ENCODE peak calls at places on chromosomes 6 and 20, in five cellular contexts. G, D, N, K and M are unnamed samples.

GRCh38 chr6:108497883-108498282 is 62.8 kb upstream of the FOXO3 start:
- DNase-seq in G (no peak), D (no peak), N (peak; percentile 4), K (no peak), M (no peak)

GRCh38 chr6:149436647-149437046 is 36.6 kb downstream of the SUMO4 start:
- DNase-seq in D (no peak), G (peak; percentile 64), K (no peak), N (no peak), M (no peak)

GRCh38 chr6:157822221-157823000 is 635 bp upstream of the SNX9 start:
- DNase-seq in G (no peak), D (no peak), N (peak; percentile 12), K (peak; percentile 67), M (no peak)

GRCh38 chr20:26209171-26209941 is 512.7 kb upstream of the ZNF337 start:
- DNase-seq in K (no peak), D (no peak), G (peak; percentile 87), N (no peak), M (no peak)

GRCh38 chr6:156795825-156796224 is 18.6 kb downstream of the ARID1B start:
- DNase-seq in N (no peak), D (no peak), G (peak; percentile 17), K (no peak), M (no peak)

GRCh38 chr6:133764011-133764812 is 124.7 kb upstream of the TCF21 start:
- DNase-seq in N (no peak), D (no peak), G (no peak), K (no peak), M (no peak)

GRCh38 chr6:68628156-68628555 is 6.9 kb upstream of the ADGRB3 start:
- DNase-seq in G (no peak), D (no peak), K (no peak), N (no peak), M (no peak)

GRCh38 chr6:117514655-117515054 is 32.2 kb downstream of the DCBLD1 start:
- DNase-seq in K (no peak), D (no peak), N (no peak), G (no peak), M (no peak)

GRCh38 chr20:2244993-2245392 is 50.8 kb upstream of the TGM3 start:
- DNase-seq in G (no peak), N (no peak), K (no peak), D (no peak), M (no peak)
- TF ChIP-seq CTCF in G (no peak), N (no peak), K (no peak), D (no peak), M (no peak)

GRCh38 chr6:64477311-64477850 is 841.8 kb downstream of the PHF3 start:
- DNase-seq in K (no peak), G (no peak), N (no peak), D (no peak), M (no peak)
- TF ChIP-seq EP300 in K (no peak), G (no peak), N (no peak), D (no peak), M (no peak)

GRCh38 chr6:51062166-51062722 is 243.6 kb downstream of the TFAP2B start:
- DNase-seq in D (no peak), G (no peak), K (no peak), N (no peak), M (no peak)
- H3K4me3 ChIP-seq in D (no peak overlapping the region), G (no peak overlapping the region), K (no peak overlapping the region), N (no peak overlapping the region), M (no peak overlapping the region)

DNA sequence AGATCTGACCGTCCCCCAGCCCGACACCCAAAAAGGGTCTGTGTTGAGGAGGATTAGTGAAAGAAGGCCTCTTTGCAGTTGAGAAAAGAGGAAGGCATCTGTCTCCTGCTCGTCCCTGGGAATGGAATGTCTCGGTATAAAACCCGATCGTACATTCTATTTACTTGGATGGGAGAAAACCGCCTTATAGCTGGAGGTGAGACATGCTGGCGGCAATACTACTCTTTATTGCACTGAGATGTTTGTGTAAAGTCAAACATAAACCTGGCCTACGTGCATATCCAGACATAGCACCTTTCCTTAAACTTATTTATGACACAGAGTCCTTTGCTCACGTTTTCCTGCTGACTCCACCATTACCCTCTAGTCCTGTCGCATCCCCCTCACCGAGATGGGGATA is 4.5 kb downstream of the TDP2 start:
- DNase-seq in N (no peak), K (no peak), G (no peak), D (no peak), M (no peak)
- TF ChIP-seq CTCF in N (no peak), K (no peak), G (no peak), D (no peak), M (no peak)

GRCh38 chr20:10447028-10447427 is 11.9 kb downstream of the SLX4IP start:
- DNase-seq in N (peak; percentile 91), D (no peak), K (no peak), G (no peak), M (no peak)
- TF ChIP-seq EP300 in N (no peak), D (no peak), K (no peak), G (no peak), M (no peak)

GRCh38 chr6:3540253-3540820 is 83.5 kb upstream of the SLC22A23 start:
- DNase-seq in K (no peak), D (no peak), N (no peak), G (peak; percentile 41), M (peak; percentile 80)

GRCh38 chr6:3540980-3541379 is 84.1 kb upstream of the SLC22A23 start:
- DNase-seq in G (no peak), D (no peak), N (no peak), K (no peak), M (peak; percentile 72)

GRCh38 chr6:3538536-3538935 is 81.7 kb upstream of the SLC22A23 start:
- DNase-seq in G (no peak), N (no peak), K (no peak), D (no peak), M (peak; percentile 74)

GRCh38 chr6:3545156-3545555 is 88.3 kb upstream of the SLC22A23 start:
- DNase-seq in K (no peak), D (no peak), G (no peak), N (no peak), M (no peak)

DNA sequence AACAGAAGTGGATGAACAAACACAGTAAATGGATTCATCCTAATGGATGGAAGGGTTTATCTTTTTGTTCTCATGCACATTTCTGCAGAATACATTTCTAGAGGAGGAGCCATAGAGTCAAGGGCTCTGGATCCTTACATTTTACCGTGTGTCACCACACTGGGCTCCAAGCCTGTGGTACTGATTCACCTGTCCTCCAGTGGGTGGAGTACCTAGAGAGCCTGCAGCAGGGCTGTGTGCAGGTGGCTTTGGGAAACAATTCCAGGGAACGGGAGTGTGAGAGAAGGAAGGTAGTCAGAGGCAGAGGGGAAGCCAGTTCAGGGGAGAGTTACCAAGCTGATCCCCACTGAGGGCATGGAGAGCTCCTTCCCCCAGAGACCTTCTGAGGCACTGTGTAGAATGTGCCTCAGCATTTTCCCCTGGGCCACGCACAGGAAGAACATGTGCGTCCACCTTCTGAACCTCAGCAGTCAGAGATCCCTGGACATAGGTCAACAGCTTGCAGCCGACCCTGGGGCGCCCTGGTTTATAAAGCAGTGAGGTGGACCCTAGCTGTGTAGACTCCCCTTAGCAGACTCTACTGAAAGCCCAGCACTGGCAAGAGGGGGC is 85.3 kb upstream of the SLC22A23 start:
- DNase-seq in K (no peak), D (no peak), N (no peak), G (no peak), M (peak; percentile 66)
- H3K4me3 ChIP-seq in K (no peak overlapping the region), D (no peak overlapping the region), N (no peak overlapping the region), G (no peak overlapping the region), M (no peak overlapping the region)

GRCh38 chr6:11622156-11622555 is 84.6 kb downstream of the TMEM170B start:
- DNase-seq in G (no peak), D (no peak), K (no peak), N (no peak), M (no peak)

GRCh38 chr6:11615214-11615602 is 77.7 kb downstream of the TMEM170B start:
- DNase-seq in G (no peak), K (no peak), N (no peak), D (no peak), M (no peak)

GRCh38 chr6:11616200-11616611 is 78.7 kb downstream of the TMEM170B start:
- DNase-seq in N (no peak), D (no peak), K (no peak), G (no peak), M (no peak)

GRCh38 chr6:11621119-11621518 is 83.6 kb downstream of the TMEM170B start:
- DNase-seq in G (no peak), D (no peak), N (no peak), K (no peak), M (no peak)

DNA sequence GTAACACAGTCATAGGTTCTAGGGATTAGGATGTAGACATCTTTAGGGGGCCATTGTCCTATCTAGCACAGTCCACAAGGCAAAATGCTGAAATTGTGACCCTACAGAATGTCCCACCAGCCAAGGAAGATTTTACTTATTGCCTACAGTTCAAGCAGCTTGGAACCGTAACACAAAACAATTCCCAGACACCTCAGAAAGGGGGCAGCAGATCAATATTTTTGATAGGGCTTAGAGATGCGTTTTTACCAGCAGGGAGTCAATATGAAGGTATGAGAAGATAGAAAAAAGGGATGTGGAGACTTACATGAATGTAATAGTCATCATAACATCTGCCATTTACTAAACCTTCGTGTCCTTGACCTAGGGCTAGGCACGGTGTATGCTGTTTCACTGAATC is 81.0 kb downstream of the TMEM170B start:
- DNase-seq in N (peak; percentile 13), G (no peak), D (no peak), K (no peak), M (no peak)
- TF ChIP-seq CTCF in N (peak; percentile 28), G (no peak), D (no peak), K (no peak), M (peak; percentile 3)

GRCh38 chr20:39778847-39779641 is 816.9 kb downstream of the DHX35 start:
- DNase-seq in K (no peak), G (no peak), D (no peak), N (no peak), M (no peak)
- TF ChIP-seq EP300 in K (no peak), G (no peak), D (no peak), N (no peak), M (no peak)

DNA sequence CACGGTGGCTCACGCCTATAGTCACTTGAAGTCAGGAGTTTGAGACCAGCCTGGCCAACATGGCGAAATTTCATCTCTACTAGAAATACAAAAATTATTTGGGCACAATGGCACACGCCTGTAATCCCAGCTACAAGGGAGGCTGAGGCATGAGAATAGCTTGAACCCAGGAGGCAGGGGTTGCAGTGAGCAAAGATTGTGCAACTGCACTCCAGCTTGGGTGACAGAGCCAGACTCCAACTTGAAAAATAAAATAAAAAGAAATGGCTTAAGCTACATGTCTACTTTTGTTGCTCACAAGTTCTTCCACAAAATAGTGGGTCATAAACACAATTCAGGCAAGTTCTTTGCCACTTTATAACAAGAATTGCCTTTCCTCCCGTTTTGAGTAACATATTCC is 27.1 kb upstream of the B4GALT5 start:
- DNase-seq in N (no peak), D (no peak), G (no peak), K (no peak), M (no peak)
- H3K4me3 ChIP-seq in N (no peak overlapping the region), D (no peak overlapping the region), G (no peak overlapping the region), K (no peak overlapping the region), M (no peak overlapping the region)

GRCh38 chr20:59082077-59082740 is 39.6 kb upstream of the PRELID3B start:
- DNase-seq in K (no peak), D (no peak), G (no peak), N (no peak), M (no peak)
- TF ChIP-seq CTCF in K (no peak), D (peak; percentile 8), G (no peak), N (peak; percentile 18), M (no peak)